ENCODE peak calls at places on chromosome 9, in ten cellular contexts. One of them, this sample, is unnamed.

GRCh38 chr9:13810510-13810909 is 503.4 kb downstream of the NFIB start:
- DNase-seq in uterus: no peak
- DNase-seq in stomach: no peak
- DNase-seq in Peyer's patch: no peak
- DNase-seq in A549: no peak
- DNase-seq in gastrocnemius medialis: peak
- DNase-seq in transverse colon: no peak
- DNase-seq in suprapubic skin: no peak
- DNase-seq in sigmoid colon: no peak
- DNase-seq in IMR-90: no peak
- DNase-seq in this sample: no peak

GRCh38 chr9:121281614-121282291 is 13.8 kb downstream of the GSN start:
- DNase-seq in stomach: peak
- DNase-seq in Peyer's patch: no peak
- DNase-seq in sigmoid colon: peak
- DNase-seq in IMR-90: peak
- DNase-seq in suprapubic skin: no peak
- DNase-seq in A549: peak
- DNase-seq in gastrocnemius medialis: peak
- DNase-seq in uterus: peak
- DNase-seq in transverse colon: peak
- DNase-seq in this sample: peak

GRCh38 chr9:126420643-126421564 is 94.3 kb downstream of the MVB12B start:
- DNase-seq in suprapubic skin: peak
- DNase-seq in IMR-90: peak
- DNase-seq in transverse colon: no peak
- DNase-seq in A549: peak
- DNase-seq in sigmoid colon: no peak
- DNase-seq in Peyer's patch: no peak
- DNase-seq in gastrocnemius medialis: no peak
- DNase-seq in uterus: no peak
- DNase-seq in stomach: no peak
- DNase-seq in this sample: no peak

GRCh38 chr9:137049544-137050449 is 3.8 kb upstream of the NPDC1 start:
- DNase-seq in sigmoid colon: no peak
- DNase-seq in uterus: no peak
- DNase-seq in stomach: peak
- DNase-seq in suprapubic skin: no peak
- DNase-seq in transverse colon: peak
- DNase-seq in IMR-90: peak
- DNase-seq in A549: peak
- DNase-seq in Peyer's patch: peak
- DNase-seq in gastrocnemius medialis: no peak
- DNase-seq in this sample: peak

GRCh38 chr9:81787747-81788632 is 98.6 kb upstream of the TLE1 start:
- DNase-seq in stomach: no peak
- DNase-seq in uterus: peak
- DNase-seq in A549: peak
- DNase-seq in gastrocnemius medialis: no peak
- DNase-seq in Peyer's patch: no peak
- DNase-seq in transverse colon: peak
- DNase-seq in suprapubic skin: no peak
- DNase-seq in sigmoid colon: peak
- DNase-seq in IMR-90: peak
- DNase-seq in this sample: no peak

GRCh38 chr9:111481885-111482636 is 2.1 kb downstream of the ECPAS start:
- DNase-seq in IMR-90: peak
- DNase-seq in suprapubic skin: no peak
- DNase-seq in sigmoid colon: no peak
- DNase-seq in Peyer's patch: no peak
- DNase-seq in uterus: no peak
- DNase-seq in transverse colon: no peak
- DNase-seq in A549: peak
- DNase-seq in stomach: no peak
- DNase-seq in gastrocnemius medialis: peak
- DNase-seq in this sample: no peak

GRCh38 chr9:69324549-69325401 is at the start of gene ENTREP1:
- DNase-seq in gastrocnemius medialis: peak
- DNase-seq in suprapubic skin: peak
- DNase-seq in A549: peak
- DNase-seq in IMR-90: no peak
- DNase-seq in stomach: peak
- DNase-seq in transverse colon: peak
- DNase-seq in uterus: peak
- DNase-seq in sigmoid colon: peak
- DNase-seq in Peyer's patch: no peak
- DNase-seq in this sample: peak

GRCh38 chr9:98564714-98565113 is 144.0 kb downstream of the GABBR2 start:
- DNase-seq in IMR-90: no peak
- DNase-seq in transverse colon: no peak
- DNase-seq in uterus: no peak
- DNase-seq in stomach: no peak
- DNase-seq in Peyer's patch: no peak
- DNase-seq in suprapubic skin: no peak
- DNase-seq in gastrocnemius medialis: no peak
- DNase-seq in A549: no peak
- DNase-seq in sigmoid colon: no peak
- DNase-seq in this sample: no peak

GRCh38 chr9:122126340-122127333 is 32.9 kb downstream of the NDUFA8 start:
- DNase-seq in gastrocnemius medialis: no peak
- DNase-seq in transverse colon: no peak
- DNase-seq in uterus: no peak
- DNase-seq in sigmoid colon: peak
- DNase-seq in A549: no peak
- DNase-seq in stomach: no peak
- DNase-seq in suprapubic skin: no peak
- DNase-seq in Peyer's patch: no peak
- DNase-seq in IMR-90: peak
- DNase-seq in this sample: no peak

GRCh38 chr9:134585021-134585561 is 56.5 kb upstream of the COL5A1 start:
- DNase-seq in stomach: no peak
- DNase-seq in Peyer's patch: no peak
- DNase-seq in A549: no peak
- DNase-seq in IMR-90: no peak
- DNase-seq in gastrocnemius medialis: no peak
- DNase-seq in uterus: peak
- DNase-seq in suprapubic skin: no peak
- DNase-seq in transverse colon: no peak
- DNase-seq in sigmoid colon: no peak
- DNase-seq in this sample: no peak

GRCh38 chr9:131181091-131181681 is 55.8 kb downstream of the NUP214 start:
- DNase-seq in transverse colon: no peak
- DNase-seq in stomach: no peak
- DNase-seq in uterus: no peak
- DNase-seq in suprapubic skin: no peak
- DNase-seq in sigmoid colon: no peak
- DNase-seq in Peyer's patch: no peak
- DNase-seq in A549: no peak
- DNase-seq in IMR-90: no peak
- DNase-seq in gastrocnemius medialis: no peak
- DNase-seq in this sample: no peak

GRCh38 chr9:134327671-134328231 is 1.5 kb downstream of the RXRA start:
- DNase-seq in stomach: no peak
- DNase-seq in A549: no peak
- DNase-seq in gastrocnemius medialis: peak
- DNase-seq in Peyer's patch: no peak
- DNase-seq in suprapubic skin: no peak
- DNase-seq in IMR-90: no peak
- DNase-seq in uterus: no peak
- DNase-seq in transverse colon: no peak
- DNase-seq in sigmoid colon: no peak
- DNase-seq in this sample: no peak

GRCh38 chr9:120436937-120437592 is 142.9 kb downstream of the CDK5RAP2 start:
- DNase-seq in A549: no peak
- DNase-seq in uterus: no peak
- DNase-seq in transverse colon: peak
- DNase-seq in gastrocnemius medialis: no peak
- DNase-seq in sigmoid colon: peak
- DNase-seq in IMR-90: no peak
- DNase-seq in suprapubic skin: no peak
- DNase-seq in stomach: peak
- DNase-seq in Peyer's patch: no peak
- DNase-seq in this sample: no peak

GRCh38 chr9:111067472-111067871 is 29.2 kb upstream of the LPAR1 start:
- DNase-seq in uterus: no peak
- DNase-seq in gastrocnemius medialis: no peak
- DNase-seq in sigmoid colon: no peak
- DNase-seq in A549: no peak
- DNase-seq in suprapubic skin: no peak
- DNase-seq in transverse colon: no peak
- DNase-seq in Peyer's patch: no peak
- DNase-seq in stomach: no peak
- DNase-seq in IMR-90: no peak
- DNase-seq in this sample: no peak

GRCh38 chr9:15967068-15967467 is 414.2 kb downstream of the CCDC171 start:
- DNase-seq in Peyer's patch: no peak
- DNase-seq in gastrocnemius medialis: no peak
- DNase-seq in transverse colon: no peak
- DNase-seq in stomach: no peak
- DNase-seq in uterus: no peak
- DNase-seq in A549: no peak
- DNase-seq in suprapubic skin: no peak
- DNase-seq in IMR-90: no peak
- DNase-seq in sigmoid colon: no peak
- DNase-seq in this sample: no peak
- TF ChIP-seq POLR2A in Peyer's patch: no peak
- TF ChIP-seq POLR2A in gastrocnemius medialis: no peak
- TF ChIP-seq POLR2A in transverse colon: no peak
- TF ChIP-seq POLR2A in stomach: no peak
- TF ChIP-seq POLR2A in uterus: no peak
- TF ChIP-seq POLR2A in A549: no peak
- TF ChIP-seq POLR2A in suprapubic skin: no peak
- TF ChIP-seq POLR2A in IMR-90: no peak
- TF ChIP-seq POLR2A in sigmoid colon: no peak
- TF ChIP-seq POLR2A in this sample: no peak

GRCh38 chr9:73847536-73847935 is 649.6 kb upstream of the RORB start:
- DNase-seq in suprapubic skin: no peak
- DNase-seq in uterus: no peak
- DNase-seq in A549: no peak
- DNase-seq in transverse colon: no peak
- DNase-seq in gastrocnemius medialis: no peak
- DNase-seq in sigmoid colon: no peak
- DNase-seq in Peyer's patch: no peak
- DNase-seq in IMR-90: no peak
- DNase-seq in stomach: no peak
- DNase-seq in this sample: no peak
- H3K4me3 ChIP-seq in suprapubic skin: no peak
- H3K4me3 ChIP-seq in uterus: no peak
- H3K4me3 ChIP-seq in A549: no peak
- H3K4me3 ChIP-seq in transverse colon: no peak
- H3K4me3 ChIP-seq in gastrocnemius medialis: no peak
- H3K4me3 ChIP-seq in sigmoid colon: no peak
- H3K4me3 ChIP-seq in Peyer's patch: no peak
- H3K4me3 ChIP-seq in IMR-90: no peak
- H3K4me3 ChIP-seq in stomach: no peak
- H3K4me3 ChIP-seq in this sample: no peak

GRCh38 chr9:23851024-23851629 is 25.1 kb upstream of the ELAVL2 start:
- DNase-seq in IMR-90: no peak
- DNase-seq in stomach: no peak
- DNase-seq in Peyer's patch: no peak
- DNase-seq in gastrocnemius medialis: no peak
- DNase-seq in transverse colon: peak
- DNase-seq in sigmoid colon: no peak
- DNase-seq in A549: peak
- DNase-seq in suprapubic skin: no peak
- DNase-seq in uterus: no peak
- DNase-seq in this sample: peak

GRCh38 chr9:23850242-23851023 is 24.4 kb upstream of the ELAVL2 start:
- DNase-seq in sigmoid colon: no peak
- DNase-seq in uterus: no peak
- DNase-seq in suprapubic skin: no peak
- DNase-seq in IMR-90: no peak
- DNase-seq in Peyer's patch: no peak
- DNase-seq in stomach: no peak
- DNase-seq in transverse colon: no peak
- DNase-seq in gastrocnemius medialis: no peak
- DNase-seq in A549: no peak
- DNase-seq in this sample: no peak

DNA sequence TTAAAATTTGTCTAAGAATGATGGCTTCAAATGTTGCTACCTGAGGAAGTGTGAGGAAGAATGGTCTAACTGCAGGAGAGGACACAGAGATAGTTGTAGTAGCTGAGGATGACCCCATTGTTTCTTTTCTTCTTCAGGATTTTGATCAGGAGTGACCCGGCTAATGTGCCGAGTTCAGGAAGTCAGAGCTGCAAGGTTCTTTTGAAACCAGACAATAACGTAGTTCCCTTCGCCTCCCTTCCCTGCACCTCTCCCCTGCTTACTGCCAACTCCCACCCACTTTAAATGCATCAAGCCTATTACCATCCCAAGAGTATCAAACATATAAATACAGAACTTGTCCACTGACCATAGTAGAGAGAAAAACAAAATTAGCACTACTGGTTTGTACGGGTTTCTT is 23.3 kb upstream of the ELAVL2 start:
- DNase-seq in sigmoid colon: no peak
- DNase-seq in uterus: no peak
- DNase-seq in IMR-90: no peak
- DNase-seq in gastrocnemius medialis: no peak
- DNase-seq in stomach: no peak
- DNase-seq in transverse colon: no peak
- DNase-seq in suprapubic skin: no peak
- DNase-seq in A549: no peak
- DNase-seq in Peyer's patch: no peak
- DNase-seq in this sample: no peak
- H3K27ac ChIP-seq in sigmoid colon: no peak
- H3K27ac ChIP-seq in uterus: no peak
- H3K27ac ChIP-seq in IMR-90: no peak
- H3K27ac ChIP-seq in gastrocnemius medialis: no peak
- H3K27ac ChIP-seq in stomach: no peak
- H3K27ac ChIP-seq in transverse colon: no peak
- H3K27ac ChIP-seq in suprapubic skin: no peak
- H3K27ac ChIP-seq in A549: no peak
- H3K27ac ChIP-seq in Peyer's patch: no peak
- H3K27ac ChIP-seq in this sample: no peak

DNA sequence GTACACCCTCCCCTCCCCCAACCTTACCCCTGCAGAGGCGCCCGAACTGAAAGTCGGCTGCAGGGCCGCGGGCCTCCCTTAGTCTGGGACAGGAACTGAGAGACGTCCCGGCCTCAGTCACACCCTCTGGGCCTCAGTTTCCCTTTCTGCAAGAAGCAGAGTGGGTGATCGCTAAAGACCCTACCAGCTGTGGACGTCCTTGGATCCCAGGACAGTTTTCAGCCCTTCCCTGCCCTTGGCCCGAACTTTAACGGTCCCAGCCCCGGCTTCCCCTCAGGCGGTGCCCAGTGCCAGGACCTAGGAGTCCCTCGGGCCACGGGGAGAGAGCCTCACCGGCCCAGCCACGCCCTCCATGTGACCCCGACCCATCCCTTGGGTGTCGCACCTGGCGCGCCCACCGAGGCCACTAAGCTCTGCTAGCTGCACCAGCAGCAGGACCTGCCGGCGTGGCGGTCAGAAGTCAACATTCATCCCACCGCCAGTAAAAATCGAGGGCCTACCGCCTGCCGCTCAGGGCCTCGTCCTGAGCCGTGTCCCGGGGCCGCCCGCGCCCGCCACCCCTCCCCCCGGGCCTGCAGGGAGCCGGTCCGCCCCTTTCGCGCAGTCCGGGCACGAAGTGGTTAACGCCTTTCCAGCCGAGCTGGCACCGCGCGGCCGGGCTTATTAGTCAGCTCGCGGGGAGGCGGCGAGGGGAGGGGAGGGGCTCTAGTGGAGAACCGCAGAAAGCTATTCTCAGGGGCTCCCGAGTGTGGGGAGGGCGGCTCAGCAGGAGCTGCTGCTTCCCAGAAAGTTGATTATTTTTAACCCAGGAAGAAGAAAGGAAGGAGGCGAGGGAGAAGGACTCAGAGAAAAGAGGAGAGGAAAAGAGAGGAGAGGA is 124.5 kb downstream of the C9orf50 start:
- DNase-seq in suprapubic skin: peak
- DNase-seq in gastrocnemius medialis: peak
- DNase-seq in transverse colon: peak
- DNase-seq in A549: peak
- DNase-seq in stomach: peak
- DNase-seq in uterus: peak
- DNase-seq in Peyer's patch: peak
- DNase-seq in IMR-90: peak
- DNase-seq in sigmoid colon: peak
- DNase-seq in this sample: peak
- TF ChIP-seq POLR2A in suprapubic skin: peak
- TF ChIP-seq POLR2A in gastrocnemius medialis: peak
- TF ChIP-seq POLR2A in transverse colon: peak
- TF ChIP-seq POLR2A in A549: peak
- TF ChIP-seq POLR2A in stomach: no peak
- TF ChIP-seq POLR2A in uterus: peak
- TF ChIP-seq POLR2A in Peyer's patch: no peak
- TF ChIP-seq POLR2A in IMR-90: peak
- TF ChIP-seq POLR2A in sigmoid colon: peak
- TF ChIP-seq POLR2A in this sample: peak